ENCODE peak calls at places on chromosome 7, in five cellular contexts. H is BJ; O is stimulated activated CD4-positive, alpha-beta T cell treated with anti-CD3 and anti-CD28 coated beads, Interleukin-15, amount 100 ng/mL, for 1 hour; U is fibroblast of mammary gland; T is T follicular helper cell. F is an unnamed sample.

GRCh38 chr7:147640821-147641220 is 949.7 kb upstream of the C7orf33 start:
- DNase-seq in H (no peak), O (no peak), U (no peak), T (no peak), F (no peak)

GRCh38 chr7:5231811-5232484 is 41.9 kb downstream of the WIPI2 start:
- DNase-seq in H (no peak), O (no peak), U (no peak), T (no peak), F (no peak)

GRCh38 chr7:117014673-117015133 is 61.4 kb downstream of the ST7 start:
- DNase-seq in H (no peak), O (no peak), U (peak; percentile 65), T (no peak), F (no peak)

GRCh38 chr7:4057289-4057616 is 624.8 kb upstream of the FOXK1 start:
- DNase-seq in H (no peak), O (no peak), U (no peak), T (no peak), F (no peak)

GRCh38 chr7:30433082-30433481 is 45.5 kb downstream of the NOD1 start:
- DNase-seq in H (peak; percentile 17), O (no peak), U (peak; percentile 80), T (no peak), F (no peak)

GRCh38 chr7:111770116-111770515 is 207.8 kb upstream of the IMMP2L start:
- DNase-seq in H (no peak), O (no peak), U (no peak), T (no peak), F (no peak)

GRCh38 chr7:33698006-33698405 is 207.3 kb upstream of the BMPER start:
- DNase-seq in H (no peak), O (no peak), U (no peak), T (no peak), F (no peak)

GRCh38 chr7:139118234-139118802 is 8.8 kb upstream of the ZC3HAV1 start:
- DNase-seq in H (no peak), O (no peak), U (peak; percentile 77), T (no peak), F (peak; percentile 32)

GRCh38 chr7:149097088-149097487 is 6.6 kb upstream of the ZNF786 start:
- DNase-seq in H (no peak), O (no peak), U (no peak), T (no peak), F (no peak)

GRCh38 chr7:143408247-143408685 is 390 bp downstream of the EPHA1 start:
- DNase-seq in H (no peak), O (no peak), U (no peak), T (no peak), F (no peak)

GRCh38 chr7:22481726-22482125 is 18.3 kb downstream of the STEAP1B start:
- DNase-seq in H (no peak), O (no peak), U (peak; percentile 34), T (no peak), F (no peak)

GRCh38 chr7:74199551-74200355 is 10.1 kb upstream of the LAT2 start:
- DNase-seq in H (no peak), O (no peak), U (peak; percentile 38), T (no peak), F (peak; percentile 78)

GRCh38 chr7:24457215-24457549 is 116.1 kb upstream of the PALS2 start:
- DNase-seq in H (no peak), O (no peak), U (no peak), T (no peak), F (no peak)

GRCh38 chr7:94052398-94053180 is 48.4 kb upstream of the BET1 start:
- DNase-seq in H (no peak), O (no peak), U (no peak), T (no peak), F (no peak)

GRCh38 chr7:102978280-102978679 is 65.5 kb downstream of the LRRC17 start:
- DNase-seq in H (no peak), O (no peak), U (peak; percentile 85), T (no peak), F (peak; percentile 67)

GRCh38 chr7:127582361-127582760 is 3.0 kb downstream of the GCC1 start:
- DNase-seq in H (no peak), O (no peak), U (peak; percentile 63), T (no peak), F (no peak)

GRCh38 chr7:32611700-32612099 is 116.4 kb downstream of the AVL9 start:
- DNase-seq in H (no peak), O (no peak), U (peak; percentile 43), T (no peak), F (no peak)

GRCh38 chr7:94145602-94146001 is 141.4 kb upstream of the BET1 start:
- DNase-seq in H (no peak), O (no peak), U (peak; percentile 81), T (no peak), F (no peak)

GRCh38 chr7:159105066-159105780 is 39.4 kb downstream of the VIPR2 start:
- DNase-seq in H (no peak), O (no peak), U (no peak), T (no peak), F (no peak)

GRCh38 chr7:93723424-93724124 is 149.1 kb upstream of the CALCR start:
- DNase-seq in H (no peak), O (no peak), U (no peak), T (no peak), F (no peak)

GRCh38 chr7:105647591-105647990 is 66.3 kb upstream of the EFCAB10 start:
- DNase-seq in H (no peak), O (no peak), U (peak; percentile 2), T (no peak), F (peak; percentile 24)

GRCh38 chr7:127383123-127383835 is 9.2 kb downstream of the ZNF800 start:
- DNase-seq in H (no peak), O (no peak), U (peak; percentile 48), T (no peak), F (no peak)

GRCh38 chr7:100247152-100247757 is 27.5 kb downstream of the PVRIG start:
- DNase-seq in H (no peak), O (no peak), U (peak; percentile 55), T (no peak), F (peak; percentile 70)

GRCh38 chr7:8742837-8743236 is 309.4 kb downstream of the NXPH1 start:
- DNase-seq in H (no peak), O (no peak), U (no peak), T (no peak), F (no peak)

GRCh38 chr7:44990520-44991023 is 9.4 kb upstream of the CCM2 start:
- DNase-seq in H (no peak), O (no peak), U (peak; percentile 87), T (no peak), F (no peak)

F was measured in HCT116.